ENCODE peak calls at places on chromosome 11, in seven cellular contexts. V is aorta; J is brain microvascular endothelial cell; H is CD8-positive, alpha-beta T cell; M is SHP77 treated with DMSO at 0.1 percent for 48 hours; T is NCI-H1694 treated with DMSO at 0.1 percent for 48 hours; S is stimulated activated CD4-positive, alpha-beta T cell treated with anti-CD3 and anti-CD28 coated beads, Interleukin-4, amount 100 ng/mL, for 48 hours. Q is an unnamed sample.

GRCh38 chr11:20912046-20912821 is 242.8 kb downstream of the NELL1 start:
- DNase-seq in V (no peak), J (no peak), T (no peak), H (no peak), M (no peak), S (no peak), Q (no peak)

GRCh38 chr11:125063429-125064043 is 431 bp downstream of the SLC37A2 start:
- DNase-seq in S (no peak), T (no peak), J (no peak), V (peak; percentile 77), M (no peak), H (no peak), Q (no peak)

GRCh38 chr11:10451399-10452116 is 3.5 kb upstream of the AMPD3 start:
- DNase-seq in J (no peak), H (no peak), M (no peak), S (no peak), T (no peak), V (no peak), Q (no peak)

GRCh38 chr11:69541001-69541285 is 59.5 kb downstream of the LINC01488 start:
- DNase-seq in H (no peak), T (no peak), S (no peak), J (no peak), V (peak; percentile 51), M (no peak), Q (no peak)

GRCh38 chr11:118612378-118612777 is 5.0 kb downstream of the PHLDB1 start:
- DNase-seq in T (no peak), H (no peak), M (no peak), S (no peak), V (peak; percentile 85), J (no peak), Q (no peak)

GRCh38 chr11:6457581-6458320 is 16.0 kb downstream of the TRIM3 start:
- DNase-seq in M (no peak), J (no peak), V (no peak), S (no peak), H (no peak), T (no peak), Q (no peak)

GRCh38 chr11:108628812-108629211 is 35.2 kb upstream of the EXPH5 start:
- DNase-seq in S (no peak), V (no peak), M (no peak), H (no peak), J (no peak), T (no peak), Q (no peak)

GRCh38 chr11:119878990-119879389 is 150.0 kb upstream of the NECTIN1 start:
- DNase-seq in H (no peak), S (no peak), M (no peak), V (no peak), T (no peak), J (no peak), Q (no peak)

GRCh38 chr11:100188137-100188783 is 498.8 kb upstream of the ARHGAP42 start:
- DNase-seq in J (no peak), M (no peak), V (no peak), S (no peak), H (no peak), T (no peak), Q (no peak)

GRCh38 chr11:44766112-44766971 is 39.6 kb downstream of the TSPAN18 start:
- DNase-seq in J (peak; percentile 95), V (peak; percentile 87), M (no peak), S (no peak), H (no peak), T (no peak), Q (peak; percentile 71)

GRCh38 chr11:61599968-61600710 is 19.3 kb upstream of the SYT7 start:
- DNase-seq in V (no peak), M (no peak), S (no peak), H (no peak), T (no peak), J (no peak), Q (no peak)

GRCh38 chr11:34655335-34656008 is 34.6 kb downstream of the EHF start:
- DNase-seq in H (no peak), M (no peak), V (no peak), J (peak; percentile 85), T (no peak), S (no peak), Q (no peak)

GRCh38 chr11:64900263-64900678 is 16.7 kb downstream of the ATG2A start:
- DNase-seq in H (peak; percentile 18), S (peak; percentile 43), M (no peak), J (no peak), V (no peak), T (no peak), Q (no peak)

GRCh38 chr11:62340269-62340901 is 3.1 kb downstream of the ASRGL1 start:
- DNase-seq in T (peak; percentile 17), V (no peak), J (peak; percentile 52), H (peak; percentile 34), S (peak; percentile 36), M (no peak), Q (peak; percentile 54)

GRCh38 chr11:117600261-117600783 is 196.7 kb downstream of the DSCAML1 start:
- DNase-seq in S (no peak), J (no peak), T (no peak), H (no peak), V (no peak), M (no peak), Q (no peak)

GRCh38 chr11:115572551-115572950 is 68.3 kb upstream of the CADM1 start:
- DNase-seq in S (no peak), T (no peak), J (no peak), V (no peak), H (no peak), M (no peak), Q (no peak)

GRCh38 chr11:116219171-116219635 is 553.6 kb downstream of the BUD13 start:
- DNase-seq in V (no peak), H (no peak), S (no peak), J (no peak), M (no peak), T (no peak), Q (no peak)

GRCh38 chr11:126919147-126919823 is 81.3 kb downstream of the KIRREL3 start:
- DNase-seq in V (no peak), T (no peak), J (no peak), M (no peak), S (no peak), H (no peak), Q (no peak)

GRCh38 chr11:1194231-1194976 is 28.5 kb upstream of the MUC5B start:
- DNase-seq in S (no peak), V (peak; percentile 72), J (no peak), T (no peak), M (no peak), H (no peak), Q (peak; percentile 16)

GRCh38 chr11:3129181-3129590 is 35.9 kb downstream of the OSBPL5 start:
- DNase-seq in T (no peak), M (no peak), S (no peak), H (no peak), V (no peak), J (no peak), Q (no peak)

GRCh38 chr11:65150513-65151271 is 16.4 kb upstream of the SYVN1 start:
- DNase-seq in J (peak; percentile 93), V (peak; percentile 95), S (peak; percentile 30), M (peak; percentile 65), T (peak; percentile 24), H (no peak), Q (peak; percentile 87)

GRCh38 chr11:42762348-42762747 is 549.4 kb upstream of the API5 start:
- DNase-seq in S (no peak), H (no peak), M (no peak), J (no peak), T (no peak), V (no peak), Q (no peak)

GRCh38 chr11:128498846-128499245 is 88.5 kb downstream of the ETS1 start:
- DNase-seq in H (no peak), M (no peak), S (no peak), V (no peak), T (no peak), J (peak; percentile 81), Q (no peak)

GRCh38 chr11:63769044-63769718 is 606 bp upstream of the ZFTA start:
- DNase-seq in M (no peak), T (no peak), J (no peak), H (no peak), V (peak; percentile 85), S (no peak), Q (peak; percentile 71)

GRCh38 chr11:8800498-8801110 is 110.4 kb upstream of the AKIP1 start:
- DNase-seq in M (no peak), T (no peak), V (no peak), S (no peak), H (no peak), J (no peak), Q (no peak)

GRCh38 chr11:47130541-47130940 is 46.1 kb downstream of the ARFGAP2 start:
- DNase-seq in T (no peak), J (no peak), H (no peak), M (peak; percentile 81), V (no peak), S (no peak), Q (no peak)

GRCh38 chr11:61974766-61975631 is 7.6 kb upstream of the FTH1 start:
- DNase-seq in V (peak; percentile 72), J (no peak), S (no peak), M (peak; percentile 52), T (no peak), H (no peak), Q (peak; percentile 81)

GRCh38 chr11:96303067-96303466 is 39.9 kb downstream of the MAML2 start:
- DNase-seq in T (no peak), J (peak; percentile 71), M (no peak), H (no peak), S (no peak), V (no peak), Q (no peak)

GRCh38 chr11:47918882-47919495 is 61.4 kb upstream of the PTPRJ start:
- DNase-seq in S (no peak), H (no peak), M (no peak), T (no peak), J (no peak), V (peak; percentile 13), Q (no peak)

GRCh38 chr11:120562806-120563425 is 51.4 kb downstream of the GRIK4 start:
- DNase-seq in V (peak; percentile 52), M (no peak), H (no peak), T (no peak), J (no peak), S (no peak), Q (peak; percentile 46)

GRCh38 chr11:70512716-70513115 is 114.4 kb downstream of the CTTN start:
- DNase-seq in J (no peak), H (no peak), M (no peak), V (no peak), T (no peak), S (no peak), Q (no peak)

GRCh38 chr11:15199693-15200092 is 85.0 kb downstream of the INSC start:
- DNase-seq in T (peak; percentile 2), J (no peak), V (peak; percentile 84), H (no peak), M (no peak), S (no peak), Q (peak; percentile 72)

GRCh38 chr11:68735125-68735524 is 16.2 kb downstream of the TESMIN start:
- DNase-seq in T (no peak), M (no peak), S (no peak), H (no peak), V (no peak), J (no peak), Q (no peak)

GRCh38 chr11:6418958-6419611 is at the start of gene APBB1:
- DNase-seq in V (peak; percentile 91), J (peak; percentile 47), M (no peak), H (peak; percentile 49), S (peak; percentile 62), T (peak; percentile 6), Q (peak; percentile 83)

GRCh38 chr11:7439921-7440320 is 45.4 kb upstream of the OLFML1 start:
- DNase-seq in J (no peak), V (no peak), M (no peak), H (no peak), T (no peak), S (no peak), Q (no peak)

GRCh38 chr11:6206456-6207180 is 1.3 kb downstream of the C11orf42 start:
- DNase-seq in S (no peak), M (no peak), J (no peak), V (no peak), H (no peak), T (no peak), Q (no peak)

GRCh38 chr11:31369348-31370329 is at the start of the genes DCDC1 and DNAJC24:
- DNase-seq in V (peak; percentile 97), M (peak; percentile 94), S (peak; percentile 87), T (peak; percentile 96), H (peak; percentile 84), J (peak; percentile 89), Q (peak; percentile 92)